ENCODE peak calls at places on chromosomes 1 and 21, in six cellular contexts. One of them, this sample, is unnamed.

GRCh38 chr1:205407970-205408369 is 13.9 kb downstream of the LEMD1 start:
- DNase-seq in vagina: no peak
- DNase-seq in IMR-90: no peak
- DNase-seq in MM.1S: no peak
- DNase-seq in fibroblast of the aortic adventitia: no peak
- DNase-seq in OCI-LY7: no peak
- DNase-seq in this sample: no peak

GRCh38 chr1:17245926-17246325 is 3.0 kb upstream of the PADI3 start:
- DNase-seq in vagina: no peak
- DNase-seq in IMR-90: no peak
- DNase-seq in MM.1S: no peak
- DNase-seq in fibroblast of the aortic adventitia: no peak
- DNase-seq in OCI-LY7: no peak
- DNase-seq in this sample: no peak

GRCh38 chr1:45328680-45329079 is 2.0 kb downstream of the HPDL start:
- DNase-seq in vagina: no peak
- DNase-seq in IMR-90: no peak
- DNase-seq in MM.1S: no peak
- DNase-seq in fibroblast of the aortic adventitia: no peak
- DNase-seq in OCI-LY7: no peak
- DNase-seq in this sample: no peak

GRCh38 chr1:217138173-217138838 is 415.1 kb upstream of the ESRRG start:
- DNase-seq in vagina: no peak
- DNase-seq in IMR-90: no peak
- DNase-seq in MM.1S: no peak
- DNase-seq in fibroblast of the aortic adventitia: no peak
- DNase-seq in OCI-LY7: no peak
- DNase-seq in this sample: no peak

GRCh38 chr1:113931456-113931855 is 2.3 kb downstream of the HIPK1 start:
- DNase-seq in vagina: no peak
- DNase-seq in IMR-90: peak
- DNase-seq in MM.1S: peak
- DNase-seq in fibroblast of the aortic adventitia: peak
- DNase-seq in OCI-LY7: no peak
- DNase-seq in this sample: peak

GRCh38 chr1:54170961-54171460 is 18.2 kb upstream of the CDCP2 start:
- DNase-seq in vagina: no peak
- DNase-seq in IMR-90: no peak
- DNase-seq in MM.1S: no peak
- DNase-seq in fibroblast of the aortic adventitia: no peak
- DNase-seq in OCI-LY7: no peak
- DNase-seq in this sample: no peak

GRCh38 chr1:25634896-25635295 is 18.3 kb downstream of the MAN1C1 start:
- DNase-seq in vagina: no peak
- DNase-seq in IMR-90: no peak
- DNase-seq in MM.1S: no peak
- DNase-seq in fibroblast of the aortic adventitia: no peak
- DNase-seq in OCI-LY7: no peak
- DNase-seq in this sample: no peak

GRCh38 chr1:232678185-232678886 is 48.4 kb upstream of the SIPA1L2 start:
- DNase-seq in vagina: no peak
- DNase-seq in IMR-90: peak
- DNase-seq in MM.1S: no peak
- DNase-seq in fibroblast of the aortic adventitia: no peak
- DNase-seq in OCI-LY7: no peak
- DNase-seq in this sample: no peak

GRCh38 chr1:27574871-27575831 is 28.8 kb downstream of the AHDC1 start:
- DNase-seq in vagina: no peak
- DNase-seq in IMR-90: peak
- DNase-seq in MM.1S: no peak
- DNase-seq in fibroblast of the aortic adventitia: peak
- DNase-seq in OCI-LY7: no peak
- DNase-seq in this sample: peak

GRCh38 chr1:39720094-39720999 is 18.3 kb upstream of the PPIE start:
- DNase-seq in vagina: peak
- DNase-seq in IMR-90: peak
- DNase-seq in MM.1S: peak
- DNase-seq in fibroblast of the aortic adventitia: peak
- DNase-seq in OCI-LY7: peak
- DNase-seq in this sample: peak

GRCh38 chr1:25802915-25803314 is 2.9 kb downstream of the SELENON start:
- DNase-seq in vagina: no peak
- DNase-seq in IMR-90: no peak
- DNase-seq in MM.1S: peak
- DNase-seq in fibroblast of the aortic adventitia: no peak
- DNase-seq in OCI-LY7: peak
- DNase-seq in this sample: no peak

GRCh38 chr1:9835404-9835757 is 11.6 kb upstream of the CLSTN1 start:
- DNase-seq in vagina: peak
- DNase-seq in IMR-90: no peak
- DNase-seq in MM.1S: no peak
- DNase-seq in fibroblast of the aortic adventitia: no peak
- DNase-seq in OCI-LY7: no peak
- DNase-seq in this sample: no peak

GRCh38 chr1:176619261-176619660 is 156.3 kb downstream of the PAPPA2 start:
- DNase-seq in vagina: no peak
- DNase-seq in IMR-90: no peak
- DNase-seq in MM.1S: no peak
- DNase-seq in fibroblast of the aortic adventitia: no peak
- DNase-seq in OCI-LY7: no peak
- DNase-seq in this sample: no peak

GRCh38 chr21:42454791-42455190 is 41.2 kb downstream of the RSPH1 start:
- DNase-seq in vagina: no peak
- DNase-seq in IMR-90: no peak
- DNase-seq in MM.1S: no peak
- DNase-seq in fibroblast of the aortic adventitia: no peak
- DNase-seq in OCI-LY7: no peak
- DNase-seq in this sample: no peak

GRCh38 chr1:188652678-188653077 is 1823.9 kb downstream of the PLA2G4A start:
- DNase-seq in vagina: no peak
- DNase-seq in IMR-90: peak
- DNase-seq in MM.1S: no peak
- DNase-seq in fibroblast of the aortic adventitia: peak
- DNase-seq in OCI-LY7: no peak
- DNase-seq in this sample: peak

GRCh38 chr1:210496063-210496462 is 167.4 kb downstream of the HHAT start:
- DNase-seq in vagina: no peak
- DNase-seq in IMR-90: peak
- DNase-seq in MM.1S: no peak
- DNase-seq in fibroblast of the aortic adventitia: peak
- DNase-seq in OCI-LY7: no peak
- DNase-seq in this sample: peak

GRCh38 chr1:48329489-48329888 is 107.0 kb downstream of the SLC5A9 start:
- DNase-seq in vagina: no peak
- DNase-seq in IMR-90: peak
- DNase-seq in MM.1S: no peak
- DNase-seq in fibroblast of the aortic adventitia: peak
- DNase-seq in OCI-LY7: no peak
- DNase-seq in this sample: peak

DNA sequence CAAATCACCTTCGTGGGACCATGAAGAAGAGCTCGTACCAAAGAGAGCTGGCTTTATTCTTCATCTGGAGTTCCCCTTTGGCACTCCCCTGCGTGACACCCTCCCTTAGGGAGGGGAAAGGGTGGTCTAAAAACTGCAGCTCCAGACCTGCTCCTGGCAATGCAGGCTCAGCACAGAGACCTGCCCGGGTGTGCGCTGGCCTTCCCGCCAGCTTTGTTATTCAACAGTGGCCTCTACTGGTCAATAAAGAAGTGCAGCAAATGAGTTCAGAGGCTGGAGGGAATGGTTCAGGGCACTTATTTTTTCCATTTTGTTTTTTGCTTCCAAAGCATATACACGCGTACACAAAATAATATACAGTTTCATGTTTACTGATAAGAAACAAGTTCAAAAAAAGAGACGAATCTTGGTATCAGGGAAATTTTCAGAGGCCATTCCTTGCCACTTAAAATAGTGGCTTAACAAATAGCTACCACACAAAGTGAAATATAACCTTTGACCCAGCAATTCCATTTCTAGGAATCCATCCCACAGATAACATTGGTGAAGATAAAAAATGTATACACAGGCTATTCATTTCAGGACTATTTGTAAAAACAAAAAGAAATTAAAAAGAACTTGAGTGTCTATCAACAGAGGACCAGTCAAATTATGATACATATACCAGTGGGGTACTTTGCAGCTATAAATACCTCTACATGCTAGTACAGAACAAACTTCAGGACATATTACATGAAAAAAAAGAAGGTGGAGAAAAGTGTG is 8.2 kb downstream of the UBE2G2 start:
- DNase-seq in vagina: no peak
- DNase-seq in IMR-90: peak
- DNase-seq in MM.1S: peak
- DNase-seq in fibroblast of the aortic adventitia: peak
- DNase-seq in OCI-LY7: peak
- DNase-seq in this sample: peak
- TF ChIP-seq CTCF in vagina: no peak
- TF ChIP-seq CTCF in IMR-90: peak
- TF ChIP-seq CTCF in MM.1S: peak
- TF ChIP-seq CTCF in fibroblast of the aortic adventitia: peak
- TF ChIP-seq CTCF in OCI-LY7: peak
- TF ChIP-seq CTCF in this sample: peak

GRCh38 chr1:207028884-207029283 is 3.7 kb downstream of the C1orf116 start:
- DNase-seq in vagina: no peak
- DNase-seq in IMR-90: no peak
- DNase-seq in MM.1S: no peak
- DNase-seq in fibroblast of the aortic adventitia: no peak
- DNase-seq in OCI-LY7: no peak
- DNase-seq in this sample: no peak

GRCh38 chr1:207030522-207031009 is 2.0 kb downstream of the C1orf116 start:
- DNase-seq in vagina: no peak
- DNase-seq in IMR-90: no peak
- DNase-seq in MM.1S: peak
- DNase-seq in fibroblast of the aortic adventitia: no peak
- DNase-seq in OCI-LY7: no peak
- DNase-seq in this sample: no peak

GRCh38 chr1:207031016-207031415 is 1.5 kb downstream of the C1orf116 start:
- DNase-seq in vagina: no peak
- DNase-seq in IMR-90: no peak
- DNase-seq in MM.1S: no peak
- DNase-seq in fibroblast of the aortic adventitia: no peak
- DNase-seq in OCI-LY7: no peak
- DNase-seq in this sample: no peak

GRCh38 chr1:207031632-207032258 is 811 bp downstream of the C1orf116 start:
- DNase-seq in vagina: no peak
- DNase-seq in IMR-90: no peak
- DNase-seq in MM.1S: no peak
- DNase-seq in fibroblast of the aortic adventitia: no peak
- DNase-seq in OCI-LY7: no peak
- DNase-seq in this sample: no peak

GRCh38 chr1:207029991-207030521 is 2.5 kb downstream of the C1orf116 start:
- DNase-seq in vagina: no peak
- DNase-seq in IMR-90: no peak
- DNase-seq in MM.1S: no peak
- DNase-seq in fibroblast of the aortic adventitia: no peak
- DNase-seq in OCI-LY7: no peak
- DNase-seq in this sample: no peak
- H3K4me3 ChIP-seq in vagina: peak
- H3K4me3 ChIP-seq in IMR-90: no peak
- H3K4me3 ChIP-seq in MM.1S: no peak
- H3K4me3 ChIP-seq in fibroblast of the aortic adventitia: no peak
- H3K4me3 ChIP-seq in OCI-LY7: no peak
- H3K4me3 ChIP-seq in this sample: no peak

GRCh38 chr1:147811751-147812150 is 51.3 kb upstream of the GJA5 start:
- DNase-seq in vagina: no peak
- DNase-seq in IMR-90: no peak
- DNase-seq in MM.1S: no peak
- DNase-seq in fibroblast of the aortic adventitia: no peak
- DNase-seq in OCI-LY7: no peak
- DNase-seq in this sample: no peak

GRCh38 chr1:147811273-147811672 is 50.9 kb upstream of the GJA5 start:
- DNase-seq in vagina: no peak
- DNase-seq in IMR-90: no peak
- DNase-seq in MM.1S: no peak
- DNase-seq in fibroblast of the aortic adventitia: no peak
- DNase-seq in OCI-LY7: no peak
- DNase-seq in this sample: no peak

GRCh38 chr1:147820898-147821297 is 60.5 kb upstream of the GJA5 start:
- DNase-seq in vagina: no peak
- DNase-seq in IMR-90: no peak
- DNase-seq in MM.1S: no peak
- DNase-seq in fibroblast of the aortic adventitia: no peak
- DNase-seq in OCI-LY7: no peak
- DNase-seq in this sample: no peak

GRCh38 chr1:147812799-147813198 is 52.4 kb upstream of the GJA5 start:
- DNase-seq in vagina: no peak
- DNase-seq in IMR-90: no peak
- DNase-seq in MM.1S: no peak
- DNase-seq in fibroblast of the aortic adventitia: peak
- DNase-seq in OCI-LY7: no peak
- DNase-seq in this sample: no peak

GRCh38 chr1:147815503-147815902 is 55.1 kb upstream of the GJA5 start:
- DNase-seq in vagina: no peak
- DNase-seq in IMR-90: no peak
- DNase-seq in MM.1S: no peak
- DNase-seq in fibroblast of the aortic adventitia: no peak
- DNase-seq in OCI-LY7: no peak
- DNase-seq in this sample: no peak
- TF ChIP-seq CTCF in vagina: no peak
- TF ChIP-seq CTCF in IMR-90: no peak
- TF ChIP-seq CTCF in MM.1S: no peak
- TF ChIP-seq CTCF in fibroblast of the aortic adventitia: peak
- TF ChIP-seq CTCF in OCI-LY7: no peak
- TF ChIP-seq CTCF in this sample: peak

GRCh38 chr1:218409946-218410510 is 64.9 kb downstream of the TGFB2 start:
- DNase-seq in vagina: no peak
- DNase-seq in IMR-90: peak
- DNase-seq in MM.1S: no peak
- DNase-seq in fibroblast of the aortic adventitia: peak
- DNase-seq in OCI-LY7: no peak
- DNase-seq in this sample: no peak

GRCh38 chr1:218411101-218411500 is 66.0 kb downstream of the TGFB2 start:
- DNase-seq in vagina: no peak
- DNase-seq in IMR-90: no peak
- DNase-seq in MM.1S: no peak
- DNase-seq in fibroblast of the aortic adventitia: no peak
- DNase-seq in OCI-LY7: no peak
- DNase-seq in this sample: no peak

GRCh38 chr1:218407630-218408029 is 62.5 kb downstream of the TGFB2 start:
- DNase-seq in vagina: no peak
- DNase-seq in IMR-90: no peak
- DNase-seq in MM.1S: no peak
- DNase-seq in fibroblast of the aortic adventitia: no peak
- DNase-seq in OCI-LY7: no peak
- DNase-seq in this sample: no peak

GRCh38 chr1:218408135-218408534 is 63.0 kb downstream of the TGFB2 start:
- DNase-seq in vagina: no peak
- DNase-seq in IMR-90: no peak
- DNase-seq in MM.1S: no peak
- DNase-seq in fibroblast of the aortic adventitia: no peak
- DNase-seq in OCI-LY7: no peak
- DNase-seq in this sample: no peak

DNA sequence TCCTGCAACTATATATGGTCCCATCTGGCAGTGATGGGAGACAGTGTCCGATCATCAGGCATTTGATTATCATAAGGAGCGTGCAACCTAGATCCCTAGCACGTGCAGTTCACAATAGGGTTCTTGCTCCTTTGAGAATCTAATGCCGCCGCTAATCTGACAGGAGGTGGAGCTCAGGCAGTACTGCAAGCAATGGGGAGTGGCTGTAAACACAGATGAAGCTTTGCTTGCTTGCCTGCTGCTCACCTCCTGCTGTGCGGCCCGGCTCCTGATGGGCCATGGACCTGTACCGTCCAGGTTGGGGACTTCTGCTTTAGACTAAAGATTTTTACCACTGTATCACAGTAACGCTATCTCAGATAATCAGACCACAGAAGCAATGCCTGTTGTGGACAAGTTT is 63.8 kb downstream of the TGFB2 start:
- DNase-seq in vagina: no peak
- DNase-seq in IMR-90: no peak
- DNase-seq in MM.1S: no peak
- DNase-seq in fibroblast of the aortic adventitia: no peak
- DNase-seq in OCI-LY7: no peak
- DNase-seq in this sample: no peak
- H3K4me3 ChIP-seq in vagina: no peak
- H3K4me3 ChIP-seq in IMR-90: no peak
- H3K4me3 ChIP-seq in MM.1S: no peak
- H3K4me3 ChIP-seq in fibroblast of the aortic adventitia: no peak
- H3K4me3 ChIP-seq in OCI-LY7: no peak
- H3K4me3 ChIP-seq in this sample: no peak